ENCODE peak calls at places on chromosomes 7 and 10, in nine cellular contexts. I is heart right ventricle; B is trophoblast cell; Y is CD8-positive, alpha-beta memory T cell; E is heart left ventricle; T is HCT116; P is AG04450; S is colonic mucosa; G is adrenal gland. L is an unnamed sample.
A peak's percentile ranks its signal among the peaks of the same experiment; 100 is the strongest.

GRCh38 chr7:112361154-112361553 is 89.1 kb upstream of the IFRD1 start:
- DNase-seq in I (no peak), G (no peak), E (no peak), P (no peak), B (no peak), T (no peak), S (no peak), Y (no peak), L (no peak)

GRCh38 chr10:96772239-96772638 is 51.9 kb upstream of the PIK3AP1 start:
- DNase-seq in S (no peak), B (no peak), E (no peak), I (no peak), G (no peak), P (no peak), T (no peak), Y (no peak), L (no peak)

GRCh38 chr7:936131-937054 is 18.1 kb downstream of the ADAP1 start:
- DNase-seq in P (no peak), G (no peak), B (peak; percentile 77), E (no peak), T (peak; percentile 71), Y (no peak), I (peak; percentile 5), S (no peak), L (no peak)

GRCh38 chr7:108565987-108566386 is 3.5 kb downstream of the THAP5 start:
- DNase-seq in P (no peak), I (no peak), B (no peak), T (no peak), G (no peak), E (no peak), S (no peak), Y (no peak), L (no peak)

GRCh38 chr7:54813398-54813797 is 54.4 kb upstream of the SEC61G start:
- DNase-seq in S (no peak), I (peak; percentile 30), B (no peak), E (no peak), T (no peak), G (no peak), P (no peak), Y (no peak), L (no peak)

GRCh38 chr10:4704034-4704545 is 121.9 kb upstream of the AKR1E2 start:
- DNase-seq in Y (no peak), B (no peak), P (no peak), E (peak; percentile 54), G (no peak), T (peak; percentile 80), S (no peak), I (no peak), L (no peak)

GRCh38 chr10:34985823-34986222 is 104.3 kb downstream of the CUL2 start:
- DNase-seq in S (no peak), G (no peak), I (no peak), P (no peak), T (no peak), Y (no peak), E (no peak), B (peak; percentile 52), L (no peak)

GRCh38 chr10:22436526-22436892 is 91.2 kb downstream of the SPAG6 start:
- DNase-seq in E (no peak), P (no peak), Y (no peak), T (no peak), I (no peak), B (no peak), G (peak; percentile 21), S (no peak), L (no peak)

GRCh38 chr7:5477723-5478531 is 54.3 kb upstream of the TNRC18 start:
- DNase-seq in Y (no peak), I (no peak), E (no peak), S (no peak), B (no peak), G (no peak), P (no peak), T (no peak), L (no peak)

GRCh38 chr7:30928254-30928872 is 16.7 kb downstream of the AQP1 start:
- DNase-seq in Y (no peak), I (no peak), T (no peak), G (no peak), P (no peak), E (no peak), B (no peak), S (peak; percentile 15), L (no peak)

GRCh38 chr7:1931248-1931950 is 261.3 kb downstream of the ELFN1 start:
- DNase-seq in E (no peak), P (no peak), I (no peak), B (no peak), S (no peak), Y (no peak), G (no peak), T (no peak), L (no peak)

GRCh38 chr7:129947001-129947400 is 5.8 kb downstream of the UBE2H start:
- DNase-seq in Y (no peak), B (no peak), S (no peak), G (no peak), P (no peak), T (no peak), I (no peak), E (no peak), L (no peak)

GRCh38 chr7:79454325-79454960 is 976 bp upstream of the MAGI2 start:
- DNase-seq in I (peak; percentile 44), E (peak; percentile 34), P (peak; percentile 8), G (no peak), Y (no peak), T (no peak), S (no peak), B (no peak), L (no peak)

GRCh38 chr10:113767222-113767621 is 15.7 kb downstream of the PLEKHS1 start:
- DNase-seq in Y (no peak), E (no peak), P (no peak), B (no peak), S (no peak), T (no peak), G (no peak), I (no peak), L (no peak)

GRCh38 chr10:129843702-129844101 is 120.4 kb downstream of the EBF3 start:
- DNase-seq in B (no peak), G (no peak), P (no peak), I (no peak), T (no peak), E (no peak), S (no peak), Y (no peak), L (no peak)

GRCh38 chr7:78768859-78769258 is 684.6 kb downstream of the MAGI2 start:
- DNase-seq in I (no peak), T (no peak), B (no peak), G (no peak), Y (no peak), P (no peak), S (no peak), E (no peak), L (no peak)

GRCh38 chr7:76048668-76048988 is 722 bp downstream of the MDH2 start:
- DNase-seq in S (peak; percentile 47), B (no peak), E (no peak), T (no peak), I (no peak), P (no peak), G (no peak), Y (no peak), L (peak; percentile 50)

GRCh38 chr7:101728128-101728527 is 89.3 kb upstream of the CUX1 start:
- DNase-seq in I (no peak), P (no peak), T (no peak), S (no peak), Y (no peak), G (no peak), B (no peak), E (no peak), L (no peak)

DNA sequence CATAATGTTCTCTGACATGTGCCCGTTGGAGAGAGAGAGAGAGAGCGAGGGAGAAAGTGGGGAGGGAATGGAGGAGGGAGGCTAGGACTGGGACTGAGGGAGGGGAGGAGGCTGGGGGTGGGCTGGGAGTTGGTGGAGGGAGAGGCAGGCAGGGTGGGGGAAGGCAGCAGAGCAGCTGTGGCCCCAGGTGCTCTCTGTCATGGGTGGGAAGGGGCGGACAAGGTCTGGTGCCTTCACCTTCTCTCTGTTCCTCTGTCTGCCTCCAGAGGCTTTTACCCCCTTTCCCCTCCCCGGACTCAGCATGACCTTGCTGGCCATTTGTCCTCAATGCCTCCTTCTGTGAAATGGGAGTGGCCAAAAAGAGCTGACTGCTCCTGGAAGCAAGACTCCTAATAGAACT is 99.3 kb upstream of the PAX2 start:
- DNase-seq in P (no peak), S (no peak), I (no peak), Y (no peak), T (no peak), G (no peak), B (no peak), E (no peak), L (no peak)
- H3K27me3 ChIP-seq in P (peaks cover 16% of the 10 kb centered on the region), S (no peaks in the 10 kb centered on the region), I (no peaks in the 10 kb centered on the region), Y (peaks cover 11% of the 10 kb centered on the region), T (no peaks in the 10 kb centered on the region), G (peaks cover 13% of the 10 kb centered on the region), B (peaks cover 2% of the 10 kb centered on the region), E (peaks cover 22% of the 10 kb centered on the region), L (peaks cover 8% of the 10 kb centered on the region)

GRCh38 chr10:389836-390448 is 254.7 kb downstream of the ZMYND11 start:
- DNase-seq in P (no peak), B (no peak), T (no peak), S (no peak), E (no peak), I (no peak), G (no peak), Y (no peak), L (no peak)

GRCh38 chr10:391849-392704 is 256.8 kb downstream of the ZMYND11 start:
- DNase-seq in T (no peak), I (no peak), G (no peak), E (no peak), Y (no peak), P (no peak), S (no peak), B (no peak), L (no peak)

GRCh38 chr10:392705-393037 is 257.4 kb downstream of the ZMYND11 start:
- DNase-seq in E (no peak), S (no peak), T (no peak), B (no peak), G (no peak), Y (no peak), P (no peak), I (no peak), L (no peak)

GRCh38 chr10:390449-391100 is 255.3 kb downstream of the ZMYND11 start:
- DNase-seq in T (no peak), S (no peak), G (no peak), I (no peak), Y (no peak), B (no peak), E (no peak), P (no peak), L (no peak)

GRCh38 chr10:391304-391703 is 256.0 kb downstream of the ZMYND11 start:
- DNase-seq in E (no peak), T (no peak), Y (no peak), I (no peak), G (no peak), P (no peak), B (no peak), S (no peak), L (no peak)
- H3K27me3 ChIP-seq in E (no peaks in the 10 kb centered on the region), T (no peaks in the 10 kb centered on the region), Y (no peaks in the 10 kb centered on the region), I (no peaks in the 10 kb centered on the region), G (no peaks in the 10 kb centered on the region), P (no peaks in the 10 kb centered on the region), B (no peaks in the 10 kb centered on the region), S (no peaks in the 10 kb centered on the region), L (no peaks in the 10 kb centered on the region)

GRCh38 chr10:28545967-28546644 is 13.2 kb downstream of the WAC start:
- DNase-seq in P (no peak), I (no peak), S (no peak), G (no peak), B (no peak), Y (no peak), E (no peak), T (no peak), L (peak; percentile 12)
- H3K27me3 ChIP-seq in P (no peaks in the 10 kb centered on the region), I (no peaks in the 10 kb centered on the region), S (no peaks in the 10 kb centered on the region), G (no peaks in the 10 kb centered on the region), B (no peaks in the 10 kb centered on the region), Y (no peaks in the 10 kb centered on the region), E (no peaks in the 10 kb centered on the region), T (no peaks in the 10 kb centered on the region), L (no peaks in the 10 kb centered on the region)

GRCh38 chr7:27217951-27218350 is 18.1 kb upstream of the HOXA13 start:
- DNase-seq in I (no peak), P (no peak), Y (no peak), T (no peak), B (no peak), G (no peak), S (no peak), E (no peak), L (no peak)
- H3K27me3 ChIP-seq in I (peaks cover 12% of the 10 kb centered on the region), P (peaks cover 84% of the 10 kb centered on the region), Y (peaks cover 23% of the 10 kb centered on the region), T (no peaks in the 10 kb centered on the region), B (peaks cover 50% of the 10 kb centered on the region), G (peaks cover 61% of the 10 kb centered on the region), S (peaks cover 11% of the 10 kb centered on the region), E (peaks cover 73% of the 10 kb centered on the region), L (peaks cover 51% of the 10 kb centered on the region)